ENCODE peak calls at places on chromosomes 6 and 20, in seven cellular contexts. One of them, this sample, is unnamed. For H3K27me3, the result is how much of the 10 kb centered on the place peaks cover.

GRCh38 chr6:144176043-144176442 is 25.7 kb downstream of the STX11 start:
- DNase-seq in H9: no peak
- DNase-seq in lower lobe of right lung: no peak
- DNase-seq in BJ: no peak
- DNase-seq in left ventricle myocardium inferior: no peak
- DNase-seq in aorta: no peak
- DNase-seq in psoas muscle: no peak
- DNase-seq in this sample: no peak

GRCh38 chr6:170030284-170031095 is 260.4 kb downstream of the DLL1 start:
- DNase-seq in H9: no peak
- DNase-seq in lower lobe of right lung: no peak
- DNase-seq in BJ: no peak
- DNase-seq in left ventricle myocardium inferior: peak
- DNase-seq in aorta: no peak
- DNase-seq in psoas muscle: no peak
- DNase-seq in this sample: peak

GRCh38 chr6:154848580-154848979 is 115.4 kb downstream of the SCAF8 start:
- DNase-seq in H9: no peak
- DNase-seq in lower lobe of right lung: no peak
- DNase-seq in BJ: no peak
- DNase-seq in left ventricle myocardium inferior: no peak
- DNase-seq in aorta: no peak
- DNase-seq in psoas muscle: no peak
- DNase-seq in this sample: no peak

GRCh38 chr6:24419526-24419925 is 16.8 kb downstream of the MRS2 start:
- DNase-seq in H9: no peak
- DNase-seq in lower lobe of right lung: no peak
- DNase-seq in BJ: no peak
- DNase-seq in left ventricle myocardium inferior: no peak
- DNase-seq in aorta: no peak
- DNase-seq in psoas muscle: no peak
- DNase-seq in this sample: no peak

GRCh38 chr6:44730771-44731391 is 343.4 kb downstream of the CDC5L start:
- DNase-seq in H9: no peak
- DNase-seq in lower lobe of right lung: no peak
- DNase-seq in BJ: peak
- DNase-seq in left ventricle myocardium inferior: no peak
- DNase-seq in aorta: no peak
- DNase-seq in psoas muscle: no peak
- DNase-seq in this sample: no peak

GRCh38 chr6:14641401-14641800 is 523.8 kb downstream of the CD83 start:
- DNase-seq in H9: no peak
- DNase-seq in lower lobe of right lung: no peak
- DNase-seq in BJ: no peak
- DNase-seq in left ventricle myocardium inferior: peak
- DNase-seq in aorta: no peak
- DNase-seq in psoas muscle: no peak
- DNase-seq in this sample: no peak

GRCh38 chr6:26309731-26310142 is 55.3 kb upstream of the BTN3A2 start:
- DNase-seq in H9: no peak
- DNase-seq in lower lobe of right lung: no peak
- DNase-seq in BJ: no peak
- DNase-seq in left ventricle myocardium inferior: no peak
- DNase-seq in aorta: no peak
- DNase-seq in psoas muscle: no peak
- DNase-seq in this sample: no peak

GRCh38 chr6:11322252-11322885 is 89.9 kb upstream of the NEDD9 start:
- DNase-seq in H9: no peak
- DNase-seq in lower lobe of right lung: no peak
- DNase-seq in BJ: no peak
- DNase-seq in left ventricle myocardium inferior: no peak
- DNase-seq in aorta: no peak
- DNase-seq in psoas muscle: no peak
- DNase-seq in this sample: no peak

GRCh38 chr6:44670146-44670545 is 282.6 kb downstream of the CDC5L start:
- DNase-seq in H9: no peak
- DNase-seq in lower lobe of right lung: no peak
- DNase-seq in BJ: no peak
- DNase-seq in left ventricle myocardium inferior: no peak
- DNase-seq in aorta: no peak
- DNase-seq in psoas muscle: no peak
- DNase-seq in this sample: no peak

GRCh38 chr20:45039470-45039811 is 61.5 kb downstream of the KCNS1 start:
- DNase-seq in H9: no peak
- DNase-seq in lower lobe of right lung: no peak
- DNase-seq in BJ: no peak
- DNase-seq in left ventricle myocardium inferior: no peak
- DNase-seq in aorta: no peak
- DNase-seq in psoas muscle: no peak
- DNase-seq in this sample: no peak

GRCh38 chr6:93918258-93918657 is 498.9 kb upstream of the EPHA7 start:
- DNase-seq in H9: no peak
- DNase-seq in lower lobe of right lung: no peak
- DNase-seq in BJ: no peak
- DNase-seq in left ventricle myocardium inferior: no peak
- DNase-seq in aorta: no peak
- DNase-seq in psoas muscle: no peak
- DNase-seq in this sample: no peak

GRCh38 chr6:2653369-2654032 is 97.2 kb downstream of the MYLK4 start:
- DNase-seq in H9: no peak
- DNase-seq in lower lobe of right lung: no peak
- DNase-seq in BJ: no peak
- DNase-seq in left ventricle myocardium inferior: no peak
- DNase-seq in aorta: no peak
- DNase-seq in psoas muscle: no peak
- DNase-seq in this sample: no peak

GRCh38 chr6:2505624-2506023 is 245.1 kb downstream of the MYLK4 start:
- DNase-seq in H9: peak
- DNase-seq in lower lobe of right lung: no peak
- DNase-seq in BJ: no peak
- DNase-seq in left ventricle myocardium inferior: no peak
- DNase-seq in aorta: no peak
- DNase-seq in psoas muscle: no peak
- DNase-seq in this sample: no peak

GRCh38 chr6:69719602-69720193 is 77.1 kb downstream of the LMBRD1 start:
- DNase-seq in H9: no peak
- DNase-seq in lower lobe of right lung: no peak
- DNase-seq in BJ: no peak
- DNase-seq in left ventricle myocardium inferior: no peak
- DNase-seq in aorta: no peak
- DNase-seq in psoas muscle: no peak
- DNase-seq in this sample: no peak

GRCh38 chr20:39117486-39117885 is 155.3 kb downstream of the DHX35 start:
- DNase-seq in H9: no peak
- DNase-seq in lower lobe of right lung: no peak
- DNase-seq in BJ: no peak
- DNase-seq in left ventricle myocardium inferior: no peak
- DNase-seq in aorta: no peak
- DNase-seq in psoas muscle: no peak
- DNase-seq in this sample: peak

GRCh38 chr20:59158673-59159072 is 4.9 kb upstream of the ZNF831 start:
- DNase-seq in H9: no peak
- DNase-seq in lower lobe of right lung: no peak
- DNase-seq in BJ: no peak
- DNase-seq in left ventricle myocardium inferior: no peak
- DNase-seq in aorta: no peak
- DNase-seq in psoas muscle: no peak
- DNase-seq in this sample: no peak

GRCh38 chr20:59154317-59155013 is 9.2 kb upstream of the ZNF831 start:
- DNase-seq in H9: no peak
- DNase-seq in lower lobe of right lung: no peak
- DNase-seq in BJ: no peak
- DNase-seq in left ventricle myocardium inferior: no peak
- DNase-seq in aorta: no peak
- DNase-seq in psoas muscle: no peak
- DNase-seq in this sample: no peak

GRCh38 chr20:59159091-59159821 is 4.4 kb upstream of the ZNF831 start:
- DNase-seq in H9: peak
- DNase-seq in lower lobe of right lung: no peak
- DNase-seq in BJ: no peak
- DNase-seq in left ventricle myocardium inferior: no peak
- DNase-seq in aorta: no peak
- DNase-seq in psoas muscle: no peak
- DNase-seq in this sample: no peak

GRCh38 chr20:59157961-59158541 is 5.6 kb upstream of the ZNF831 start:
- DNase-seq in H9: no peak
- DNase-seq in lower lobe of right lung: no peak
- DNase-seq in BJ: no peak
- DNase-seq in left ventricle myocardium inferior: no peak
- DNase-seq in aorta: no peak
- DNase-seq in psoas muscle: no peak
- DNase-seq in this sample: no peak

GRCh38 chr20:59157064-59157463 is 6.6 kb upstream of the ZNF831 start:
- DNase-seq in H9: no peak
- DNase-seq in lower lobe of right lung: no peak
- DNase-seq in BJ: no peak
- DNase-seq in left ventricle myocardium inferior: no peak
- DNase-seq in aorta: no peak
- DNase-seq in psoas muscle: no peak
- DNase-seq in this sample: no peak
- H3K27me3 ChIP-seq in H9: under half
- H3K27me3 ChIP-seq in lower lobe of right lung: under half
- H3K27me3 ChIP-seq in BJ: under half
- H3K27me3 ChIP-seq in left ventricle myocardium inferior: under half
- H3K27me3 ChIP-seq in aorta: under half
- H3K27me3 ChIP-seq in psoas muscle: under half
- H3K27me3 ChIP-seq in this sample: half or more

DNA sequence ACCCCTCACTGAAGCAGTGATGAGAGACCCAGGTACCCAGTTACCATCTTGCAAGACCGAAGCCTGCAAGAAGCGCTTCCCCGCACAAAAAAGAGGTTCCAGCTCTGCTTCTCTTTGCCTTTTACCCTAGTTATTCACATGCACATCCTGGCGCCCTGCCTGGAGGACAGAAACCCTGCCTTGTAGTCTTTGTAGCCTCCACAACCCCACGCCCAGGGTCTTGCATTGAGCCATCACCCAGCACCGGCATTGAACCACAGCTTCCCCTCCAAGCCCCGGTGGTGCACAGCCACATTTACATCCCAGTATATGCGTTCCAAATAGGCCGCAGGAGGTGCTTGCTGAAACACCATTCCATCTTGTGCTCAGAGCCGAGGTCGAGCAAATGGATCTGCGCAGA is 61.8 kb downstream of the GNAS-AS1 start:
- DNase-seq in H9: no peak
- DNase-seq in lower lobe of right lung: no peak
- DNase-seq in BJ: no peak
- DNase-seq in left ventricle myocardium inferior: no peak
- DNase-seq in aorta: no peak
- DNase-seq in psoas muscle: no peak
- DNase-seq in this sample: peak
- H3K27me3 ChIP-seq in H9: under half
- H3K27me3 ChIP-seq in lower lobe of right lung: under half
- H3K27me3 ChIP-seq in BJ: under half
- H3K27me3 ChIP-seq in left ventricle myocardium inferior: half or more
- H3K27me3 ChIP-seq in aorta: under half
- H3K27me3 ChIP-seq in psoas muscle: under half
- H3K27me3 ChIP-seq in this sample: under half

GRCh38 chr20:54165803-54166202 is 8.0 kb downstream of the CYP24A1 start:
- DNase-seq in H9: no peak
- DNase-seq in lower lobe of right lung: no peak
- DNase-seq in BJ: no peak
- DNase-seq in left ventricle myocardium inferior: no peak
- DNase-seq in aorta: no peak
- DNase-seq in psoas muscle: no peak
- DNase-seq in this sample: no peak

GRCh38 chr20:54163402-54163801 is 10.4 kb downstream of the CYP24A1 start:
- DNase-seq in H9: no peak
- DNase-seq in lower lobe of right lung: no peak
- DNase-seq in BJ: no peak
- DNase-seq in left ventricle myocardium inferior: no peak
- DNase-seq in aorta: no peak
- DNase-seq in psoas muscle: no peak
- DNase-seq in this sample: no peak

GRCh38 chr20:54162378-54162777 is 11.4 kb downstream of the CYP24A1 start:
- DNase-seq in H9: no peak
- DNase-seq in lower lobe of right lung: no peak
- DNase-seq in BJ: no peak
- DNase-seq in left ventricle myocardium inferior: no peak
- DNase-seq in aorta: no peak
- DNase-seq in psoas muscle: no peak
- DNase-seq in this sample: no peak

GRCh38 chr20:54166987-54167662 is 6.7 kb downstream of the CYP24A1 start:
- DNase-seq in H9: no peak
- DNase-seq in lower lobe of right lung: no peak
- DNase-seq in BJ: no peak
- DNase-seq in left ventricle myocardium inferior: no peak
- DNase-seq in aorta: no peak
- DNase-seq in psoas muscle: no peak
- DNase-seq in this sample: no peak

GRCh38 chr20:54165014-54165413 is 8.8 kb downstream of the CYP24A1 start:
- DNase-seq in H9: no peak
- DNase-seq in lower lobe of right lung: no peak
- DNase-seq in BJ: no peak
- DNase-seq in left ventricle myocardium inferior: no peak
- DNase-seq in aorta: no peak
- DNase-seq in psoas muscle: no peak
- DNase-seq in this sample: no peak
- H3K27me3 ChIP-seq in H9: under half
- H3K27me3 ChIP-seq in lower lobe of right lung: under half
- H3K27me3 ChIP-seq in BJ: under half
- H3K27me3 ChIP-seq in left ventricle myocardium inferior: half or more
- H3K27me3 ChIP-seq in aorta: under half
- H3K27me3 ChIP-seq in psoas muscle: under half
- H3K27me3 ChIP-seq in this sample: under half

GRCh38 chr20:63086421-63087235 is 79.9 kb upstream of the BHLHE23 start:
- DNase-seq in H9: peak
- DNase-seq in lower lobe of right lung: peak
- DNase-seq in BJ: no peak
- DNase-seq in left ventricle myocardium inferior: peak
- DNase-seq in aorta: peak
- DNase-seq in psoas muscle: peak
- DNase-seq in this sample: peak
- H3K27me3 ChIP-seq in H9: under half
- H3K27me3 ChIP-seq in lower lobe of right lung: half or more
- H3K27me3 ChIP-seq in BJ: under half
- H3K27me3 ChIP-seq in left ventricle myocardium inferior: half or more
- H3K27me3 ChIP-seq in aorta: under half
- H3K27me3 ChIP-seq in psoas muscle: half or more
- H3K27me3 ChIP-seq in this sample: half or more

This sample was measured in RWPE2.